ENCODE peak calls at places on chromosomes 2 and 18, in seven cellular contexts. J is WERI-Rb-1, C is AG10803, A is fibroblast of mammary gland, N is dorsolateral prefrontal cortex, P is foreskin fibroblast, R is AG09309. E is an unnamed sample.

GRCh38 chr2:108124733-108125132 is 115.0 kb upstream of the SULT1C3 start:
- DNase-seq in J (no peak), C (no peak), A (peak), N (no peak), P (no peak), R (no peak), E (no peak)

GRCh38 chr2:70214958-70215357 is 24.1 kb upstream of the C2orf42 start:
- DNase-seq in J (no peak), C (peak), A (peak), N (no peak), P (peak), R (peak), E (no peak)

GRCh38 chr2:10124538-10125045 is 2.1 kb downstream of the RRM2 start:
- DNase-seq in J (no peak), C (peak), A (peak), N (no peak), P (peak), R (no peak), E (no peak)

GRCh38 chr18:69813559-69813958 is 134.1 kb downstream of the CD226 start:
- DNase-seq in J (no peak), C (no peak), A (no peak), N (no peak), P (no peak), R (no peak), E (no peak)

GRCh38 chr2:15363142-15363541 is 198.0 kb downstream of the NBAS start:
- DNase-seq in J (no peak), C (peak), A (peak), N (no peak), P (peak), R (no peak), E (no peak)

GRCh38 chr2:173764094-173764493 is 201.1 kb downstream of the SP3 start:
- DNase-seq in J (no peak), C (no peak), A (no peak), N (no peak), P (no peak), R (no peak), E (no peak)

GRCh38 chr2:121075641-121076500 is 209.1 kb downstream of the TFCP2L1 start:
- DNase-seq in J (no peak), C (no peak), A (no peak), N (no peak), P (no peak), R (no peak), E (no peak)

GRCh38 chr2:149871091-149871885 is 283.7 kb upstream of the MMADHC start:
- DNase-seq in J (no peak), C (no peak), A (no peak), N (no peak), P (no peak), R (no peak), E (no peak)

GRCh38 chr2:62330959-62331358 is 135.0 kb downstream of the B3GNT2 start:
- DNase-seq in J (no peak), C (no peak), A (no peak), N (no peak), P (no peak), R (no peak), E (no peak)

GRCh38 chr2:170530284-170530745 is 184.8 kb upstream of the SP5 start:
- DNase-seq in J (peak), C (no peak), A (peak), N (no peak), P (peak), R (no peak), E (peak)
- TF ChIP-seq CTCF in J (no peak), C (no peak), A (no peak), N (no peak), P (no peak), R (no peak), E (no peak)

GRCh38 chr2:171158790-171159325 is 1.8 kb downstream of the TLK1 start:
- DNase-seq in J (no peak), C (no peak), A (no peak), N (no peak), P (no peak), R (no peak), E (no peak)
- H3K4me3 ChIP-seq in J (peak), C (peak), A (peak), N (peak), P (peak), R (peak), E (peak)

DNA sequence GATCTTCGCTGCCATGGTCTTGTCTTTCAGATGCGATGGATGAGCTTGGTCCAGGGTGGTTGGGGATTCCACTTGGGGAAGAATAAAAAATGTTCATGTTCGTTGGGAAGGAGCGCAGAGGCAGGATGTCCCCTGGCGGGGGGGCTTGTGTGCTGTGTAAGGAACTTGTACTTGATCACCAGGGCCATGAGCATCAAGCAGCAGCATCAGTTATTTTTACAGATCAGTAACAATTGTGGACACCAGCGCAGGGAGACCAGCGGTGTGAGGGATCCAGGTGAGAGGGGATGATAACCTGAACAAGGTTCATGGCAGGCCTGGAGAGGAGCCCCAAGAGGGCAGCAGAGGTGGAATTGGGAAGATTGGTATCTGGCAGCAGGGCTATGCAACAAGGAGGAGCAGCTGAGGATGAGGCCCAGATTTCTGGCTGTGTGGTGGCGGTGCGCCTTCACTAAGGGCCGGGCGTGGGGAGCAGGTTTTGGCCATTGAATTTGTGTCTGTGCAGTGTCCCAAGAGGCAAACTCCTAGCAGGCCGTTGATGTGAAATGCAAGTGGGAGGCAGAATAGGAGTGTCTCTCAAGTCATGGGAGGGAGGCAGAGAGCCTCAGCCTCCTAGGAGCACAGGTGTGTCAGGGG is 3.9 kb downstream of the CNNM3 start:
- DNase-seq in J (no peak), C (no peak), A (no peak), N (no peak), P (no peak), R (no peak), E (no peak)
- TF ChIP-seq CTCF in J (no peak), C (no peak), A (no peak), N (no peak), P (no peak), R (no peak), E (no peak)

GRCh38 chr2:63743976-63744331 is 97.7 kb upstream of the UGP2 start:
- DNase-seq in J (no peak), C (no peak), A (no peak), N (no peak), P (no peak), R (no peak), E (no peak)

GRCh38 chr2:63740943-63741342 is 100.8 kb upstream of the UGP2 start:
- DNase-seq in J (no peak), C (peak), A (peak), N (no peak), P (no peak), R (no peak), E (no peak)

GRCh38 chr2:63743170-63743975 is 98.3 kb upstream of the UGP2 start:
- DNase-seq in J (no peak), C (no peak), A (no peak), N (no peak), P (no peak), R (no peak), E (no peak)

GRCh38 chr2:63742592-63742991 is 99.1 kb upstream of the UGP2 start:
- DNase-seq in J (no peak), C (no peak), A (no peak), N (no peak), P (no peak), R (no peak), E (no peak)

DNA sequence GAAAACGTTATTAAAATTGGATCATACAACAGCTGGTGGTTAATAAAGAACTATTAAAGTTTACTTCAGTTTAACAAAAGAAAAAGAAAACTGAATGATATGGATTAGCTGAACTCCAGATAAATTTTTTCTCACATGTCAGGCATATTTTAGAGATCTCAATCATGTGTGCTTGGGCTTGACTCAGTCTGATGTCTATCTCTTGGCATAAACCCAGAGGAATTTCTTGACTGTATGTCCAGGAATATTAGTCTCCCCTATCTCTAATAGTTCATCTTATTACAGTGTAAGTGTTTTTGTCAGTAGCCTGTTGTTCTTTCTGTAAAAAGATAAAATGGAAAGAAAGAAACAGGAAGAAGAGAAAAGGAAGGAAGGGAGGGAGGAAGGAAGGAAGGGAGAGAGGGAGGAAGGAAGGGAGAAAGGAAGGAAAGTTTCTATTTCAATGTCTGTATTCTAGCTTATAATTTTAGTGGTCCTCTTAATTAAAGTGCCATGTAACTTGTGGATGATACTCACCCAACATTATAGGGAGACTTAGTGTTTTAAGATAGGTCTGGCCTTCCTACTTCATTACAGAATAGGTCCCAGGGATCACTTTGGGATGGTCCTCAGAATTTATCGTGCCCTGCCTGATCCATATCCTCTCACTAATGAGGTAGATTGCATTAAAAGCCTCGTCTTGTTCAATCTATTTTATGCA is 99.7 kb upstream of the UGP2 start:
- DNase-seq in J (no peak), C (no peak), A (peak), N (no peak), P (peak), R (no peak), E (no peak)
- H3K4me3 ChIP-seq in J (no peak), C (no peak), A (no peak), N (no peak), P (no peak), R (no peak), E (no peak)

DNA sequence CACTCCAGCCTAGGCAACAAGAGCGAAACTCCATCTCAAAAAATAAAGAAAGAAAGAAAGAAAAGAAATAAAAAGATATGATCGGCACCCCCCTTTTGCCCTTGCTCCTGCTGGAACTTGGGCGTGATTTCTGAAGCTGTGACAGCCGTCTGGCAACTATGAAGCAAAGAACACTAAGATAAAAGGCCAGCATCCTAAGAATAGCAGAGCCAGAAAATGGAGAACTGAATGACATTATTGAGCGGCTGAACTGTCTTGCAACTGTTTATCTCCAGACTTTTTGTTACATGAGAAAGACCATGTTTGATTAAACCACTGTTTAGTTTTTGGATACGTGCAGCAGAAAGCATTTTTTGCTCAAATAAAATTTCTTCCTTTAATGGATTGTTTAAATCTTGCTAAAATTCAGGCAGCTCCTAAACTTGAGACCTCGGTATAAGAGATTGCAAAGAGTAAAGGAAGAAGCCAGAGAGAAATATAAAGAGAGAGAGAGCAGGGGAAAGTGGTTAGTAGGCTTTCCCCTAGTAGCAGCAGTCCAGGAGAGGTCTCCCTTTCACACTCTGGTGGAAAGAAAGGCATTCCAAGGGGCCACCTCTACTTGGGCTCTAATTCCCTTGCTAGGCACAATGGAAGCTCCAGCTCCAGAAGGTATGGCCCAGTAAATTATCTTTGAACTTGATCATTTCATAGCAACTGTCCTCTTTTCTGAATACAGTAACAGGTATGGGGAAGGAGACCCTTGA is 8.2 kb upstream of the MBD2 start:
- DNase-seq in J (no peak), C (no peak), A (no peak), N (no peak), P (no peak), R (no peak), E (no peak)
- TF ChIP-seq CTCF in J (peak), C (no peak), A (no peak), N (no peak), P (no peak), R (peak), E (no peak)

GRCh38 chr2:127104881-127105655 is 1.9 kb downstream of the BIN1 start:
- DNase-seq in J (peak), C (no peak), A (peak), N (no peak), P (no peak), R (no peak), E (no peak)
- H3K4me3 ChIP-seq in J (peak), C (peak), A (peak), N (peak), P (peak), R (peak), E (no peak)